ENCODE peak calls at places on chromosomes 11 and 22, in seven cellular contexts. Q is stomach; L is psoas muscle; H is CD8-positive, alpha-beta T cell; B is endothelial cell of umbilical vein; O is left ventricle myocardium inferior; S is epithelial cell of esophagus. T is an unnamed sample.

GRCh38 chr11:90310210-90310609 is 87.4 kb upstream of the CHORDC1 start:
- DNase-seq in S (no peak), L (no peak), B (no peak), O (no peak), Q (no peak), H (no peak), T (no peak)

GRCh38 chr11:58524232-58525036 is 16.5 kb upstream of the OR5B21 start:
- DNase-seq in Q (peak), S (peak), L (peak), H (peak), O (peak), B (peak), T (peak)

GRCh38 chr11:95720219-95720618 is 69.4 kb downstream of the FAM76B start:
- DNase-seq in Q (no peak), B (no peak), H (no peak), S (no peak), L (no peak), O (no peak), T (no peak)

GRCh38 chr11:1260023-1260501 is 37.2 kb downstream of the MUC5B start:
- DNase-seq in Q (peak), B (no peak), L (peak), O (no peak), H (no peak), S (peak), T (no peak)

GRCh38 chr11:125062931-125063428 is at the start of gene SLC37A2:
- DNase-seq in B (peak), L (peak), H (peak), S (peak), O (peak), Q (peak), T (peak)

GRCh38 chr22:30866811-30867271 is 101.7 kb downstream of the MORC2 start:
- DNase-seq in O (no peak), S (no peak), B (peak), Q (no peak), L (no peak), H (no peak), T (peak)

GRCh38 chr11:57640068-57640800 is 9.5 kb downstream of the YPEL4 start:
- DNase-seq in Q (no peak), B (no peak), H (no peak), L (no peak), O (no peak), S (no peak), T (no peak)

GRCh38 chr22:38230108-38230825 is 28.5 kb downstream of the MAFF start:
- DNase-seq in B (peak), S (peak), H (no peak), Q (peak), L (no peak), O (peak), T (no peak)

GRCh38 chr11:32386770-32387377 is 48.5 kb downstream of the WT1 start:
- DNase-seq in O (no peak), B (peak), H (no peak), S (no peak), Q (no peak), L (no peak), T (peak)

GRCh38 chr11:76999597-76999996 is 34.6 kb upstream of the B3GNT6 start:
- DNase-seq in S (no peak), H (no peak), L (no peak), B (no peak), O (no peak), Q (no peak), T (no peak)

GRCh38 chr22:45889539-45890350 is 87.2 kb downstream of the WNT7B start:
- DNase-seq in B (no peak), L (peak), O (peak), H (no peak), Q (no peak), S (no peak), T (no peak)

GRCh38 chr11:60763692-60764369 is 7.2 kb downstream of the MS4A15 start:
- DNase-seq in Q (no peak), B (no peak), H (no peak), S (no peak), O (no peak), L (no peak), T (no peak)

GRCh38 chr11:26188559-26188958 is 143.4 kb upstream of the ANO3 start:
- DNase-seq in L (no peak), H (no peak), O (no peak), B (no peak), Q (no peak), S (peak), T (no peak)

GRCh38 chr11:89498845-89499448 is 7.8 kb upstream of the NOX4 start:
- DNase-seq in L (no peak), O (no peak), B (no peak), Q (no peak), H (no peak), S (no peak), T (no peak)

GRCh38 chr11:43925932-43926505 is 16.4 kb upstream of the C11orf96 start:
- DNase-seq in S (no peak), L (peak), Q (no peak), H (no peak), O (no peak), B (peak), T (no peak)

GRCh38 chr22:17842386-17842785 is 68.1 kb upstream of the BID start:
- DNase-seq in Q (peak), H (peak), O (no peak), B (no peak), S (no peak), L (no peak), T (peak)

GRCh38 chr11:44950036-44950624 is 553 bp downstream of the TP53I11 start:
- DNase-seq in B (peak), L (peak), O (no peak), Q (peak), H (peak), S (no peak), T (no peak)

GRCh38 chr11:88329563-88330250 is 7.8 kb downstream of the CTSC start:
- DNase-seq in S (no peak), O (no peak), Q (no peak), L (no peak), B (no peak), H (no peak), T (no peak)

GRCh38 chr22:22431271-22432220 is 77.0 kb downstream of the ZNF280B start:
- DNase-seq in S (peak), H (peak), Q (peak), O (peak), B (peak), L (peak), T (peak)

GRCh38 chr22:50508897-50509296 is 873 bp downstream of the NCAPH2 start:
- DNase-seq in B (no peak), H (no peak), S (no peak), O (no peak), L (no peak), Q (no peak), T (no peak)
- H3K4me3 ChIP-seq in B (peak), H (peak), S (peak), O (peak), L (peak), Q (peak), T (peak)

GRCh38 chr22:25183959-25184619 is 15.6 kb upstream of the CRYBB3 start:
- DNase-seq in B (no peak), Q (no peak), S (no peak), L (no peak), O (no peak), H (no peak), T (no peak)

GRCh38 chr22:25187469-25187868 is 12.2 kb upstream of the CRYBB3 start:
- DNase-seq in B (no peak), O (no peak), H (no peak), L (no peak), Q (no peak), S (no peak), T (no peak)

GRCh38 chr22:25182131-25183110 is 17.2 kb upstream of the CRYBB3 start:
- DNase-seq in H (no peak), S (no peak), B (no peak), L (no peak), O (no peak), Q (no peak), T (no peak)

DNA sequence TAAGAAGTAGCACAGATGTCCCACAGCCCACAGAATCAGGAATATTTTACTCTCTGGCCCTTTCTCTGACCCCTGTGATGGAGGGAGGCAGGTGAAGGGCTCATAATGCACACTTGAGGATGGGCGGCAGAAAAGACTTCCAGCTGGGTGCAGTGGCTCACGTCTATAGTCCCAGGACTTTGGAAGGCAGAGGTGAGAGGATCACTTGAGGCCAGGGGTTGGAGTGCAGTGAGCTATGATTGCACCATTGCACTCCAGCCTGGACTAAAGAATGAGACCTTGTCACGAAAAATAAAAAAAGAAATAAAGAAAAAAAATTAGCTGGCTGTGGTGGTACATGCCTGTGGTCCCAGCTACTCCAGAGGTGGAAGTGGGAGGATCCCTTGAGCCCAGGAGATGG is 13.5 kb upstream of the CRYBB3 start:
- DNase-seq in B (no peak), H (no peak), O (no peak), Q (no peak), L (no peak), S (no peak), T (no peak)
- H3K4me3 ChIP-seq in B (no peak), H (no peak), O (no peak), Q (no peak), L (no peak), S (no peak), T (no peak)

GRCh38 chr11:35145249-35145648 is 6.3 kb downstream of the CD44 start:
- DNase-seq in L (peak), S (no peak), H (no peak), B (no peak), O (no peak), Q (peak), T (no peak)

GRCh38 chr11:35148163-35148562 is 9.2 kb downstream of the CD44 start:
- DNase-seq in S (no peak), H (no peak), B (no peak), Q (no peak), O (no peak), L (no peak), T (no peak)

GRCh38 chr11:35146074-35146521 is 7.1 kb downstream of the CD44 start:
- DNase-seq in O (no peak), B (no peak), Q (no peak), H (peak), L (no peak), S (peak), T (no peak)

GRCh38 chr11:35146711-35147110 is 7.7 kb downstream of the CD44 start:
- DNase-seq in L (no peak), H (no peak), S (no peak), O (no peak), Q (no peak), B (no peak), T (no peak)

GRCh38 chr11:35147273-35147672 is 8.3 kb downstream of the CD44 start:
- DNase-seq in L (no peak), O (no peak), S (no peak), B (no peak), Q (no peak), H (no peak), T (no peak)
- H3K4me3 ChIP-seq in L (no peak), O (no peak), S (no peak), B (no peak), Q (no peak), H (no peak), T (no peak)

GRCh38 chr22:48240165-48240934 is 1477.9 kb downstream of the TBC1D22A start:
- DNase-seq in S (no peak), O (no peak), H (peak), L (no peak), Q (peak), B (no peak), T (no peak)
- H3K4me3 ChIP-seq in S (no peak), O (no peak), H (no peak), L (no peak), Q (no peak), B (no peak), T (no peak)

GRCh38 chr22:50198624-50199017 is 2.2 kb upstream of the SELENOO start:
- DNase-seq in L (no peak), B (no peak), O (no peak), Q (no peak), S (no peak), H (no peak), T (no peak)

GRCh38 chr22:50199251-50199721 is 1.5 kb upstream of the SELENOO start:
- DNase-seq in S (no peak), B (no peak), O (no peak), Q (no peak), H (no peak), L (no peak), T (no peak)

GRCh38 chr22:50201191-50202129 is 649 bp downstream of the SELENOO start:
- DNase-seq in L (no peak), Q (peak), O (no peak), H (no peak), B (no peak), S (peak), T (no peak)

GRCh38 chr22:50200333-50201190 is at the start of gene SELENOO:
- DNase-seq in Q (peak), S (peak), H (peak), L (peak), B (peak), O (peak), T (peak)

DNA sequence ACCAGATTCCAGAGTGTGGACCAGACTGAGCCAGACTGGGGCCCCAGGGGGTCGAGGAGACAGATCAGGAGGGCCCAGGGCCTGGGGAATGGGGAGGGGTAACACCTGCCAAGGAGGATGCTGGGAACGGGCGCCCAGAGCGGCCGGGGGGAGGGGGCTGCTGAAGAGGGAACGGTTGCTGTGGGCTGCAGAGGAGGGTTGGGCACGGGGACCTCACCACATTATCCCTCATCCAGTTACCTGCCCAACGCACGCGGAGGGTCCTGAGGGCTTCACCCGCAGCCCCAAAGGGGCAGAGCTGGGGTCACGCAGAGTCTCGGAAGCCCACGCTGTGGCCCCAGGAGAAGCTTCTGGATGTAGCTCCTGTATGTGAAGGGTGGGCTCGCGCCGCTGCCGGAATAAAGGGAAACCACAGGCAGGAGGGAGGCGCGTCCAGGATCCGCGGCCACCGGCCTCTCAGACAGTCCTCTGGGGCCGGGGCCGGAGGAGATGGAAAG is 927 bp upstream of the SELENOO start:
- DNase-seq in O (no peak), L (no peak), S (no peak), Q (peak), H (no peak), B (no peak), T (peak)
- H3K4me3 ChIP-seq in O (peak), L (peak), S (peak), Q (peak), H (peak), B (peak), T (peak)

GRCh38 chr11:40032331-40032730 is 1427.1 kb downstream of the LRRC4C start:
- DNase-seq in S (no peak), L (no peak), H (no peak), Q (no peak), O (no peak), B (no peak), T (no peak)

GRCh38 chr11:40027737-40028136 is 1431.7 kb downstream of the LRRC4C start:
- DNase-seq in Q (no peak), O (no peak), S (no peak), B (no peak), H (no peak), L (no peak), T (no peak)

GRCh38 chr11:40030867-40031266 is 1428.6 kb downstream of the LRRC4C start:
- DNase-seq in O (no peak), B (no peak), S (no peak), L (no peak), Q (no peak), H (no peak), T (no peak)

DNA sequence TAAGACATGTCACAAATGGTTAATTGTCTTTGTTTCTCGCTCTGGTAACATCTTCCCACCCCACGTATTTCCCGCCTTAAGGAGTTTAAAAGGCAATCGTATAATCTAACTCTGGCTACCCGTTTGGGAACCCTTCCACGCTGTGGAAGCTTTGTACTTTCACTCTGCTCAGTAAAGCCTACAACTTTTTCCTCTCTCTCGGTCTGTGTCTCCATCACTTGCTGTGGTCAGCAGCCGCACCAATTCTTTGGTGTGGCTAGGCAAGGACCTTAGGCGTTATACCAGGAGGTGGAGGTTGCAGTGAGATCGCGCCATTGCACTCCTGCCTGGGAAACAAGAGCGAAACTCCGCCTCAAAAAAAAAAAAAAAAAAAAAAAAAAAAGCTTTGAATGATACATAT is 1430.0 kb downstream of the LRRC4C start:
- DNase-seq in O (no peak), H (no peak), S (no peak), B (no peak), L (no peak), Q (peak), T (no peak)
- H3K4me3 ChIP-seq in O (no peak), H (no peak), S (no peak), B (no peak), L (no peak), Q (peak), T (no peak)

T was measured in uterus.